ENCODE peak calls at places on chromosomes 4 and X, in four cellular contexts. M is activated CD4-positive, alpha-beta T cell treated with anti-CD3 and anti-CD28 coated beads for 36 hours; V is tibial nerve; I is nucleus accumbens. R is an unnamed sample.

GRCh38 chrX:150525061-150525919 is 43.1 kb upstream of the MTM1 start:
- DNase-seq in M (no peak), V (no peak), I (peak), R (no peak)

GRCh38 chr4:926538-926937 is 5.6 kb downstream of the GAK start:
- DNase-seq in M (no peak), V (no peak), I (no peak), R (no peak)

GRCh38 chr4:122099896-122100295 is 52.2 kb upstream of the BLTP1 start:
- DNase-seq in M (no peak), V (no peak), I (no peak), R (peak)

GRCh38 chr4:142846729-142847606 is 867 bp upstream of the INPP4B start:
- DNase-seq in M (peak), V (peak), I (peak), R (no peak)

GRCh38 chr4:55736605-55737183 is 82.9 kb upstream of the EXOC1L start:
- DNase-seq in M (no peak), V (no peak), I (no peak), R (no peak)

GRCh38 chr4:13968723-13969122 is 341.2 kb upstream of the BOD1L1 start:
- DNase-seq in M (no peak), V (no peak), I (no peak), R (no peak)

GRCh38 chrX:130330706-130331105 is 9.0 kb upstream of the SLC25A14 start:
- DNase-seq in M (peak), V (no peak), I (peak), R (peak)

GRCh38 chrX:34638116-34638515 is 19.0 kb downstream of the TMEM47 start:
- DNase-seq in M (no peak), V (peak), I (no peak), R (no peak)

GRCh38 chrX:139803224-139803623 is 95.3 kb upstream of the MCF2 start:
- DNase-seq in M (no peak), V (no peak), I (no peak), R (no peak)

GRCh38 chrX:7941390-7942042 is 14.3 kb upstream of the PNPLA4 start:
- DNase-seq in M (peak), V (no peak), I (no peak), R (no peak)

GRCh38 chr4:73922317-73922716 is 53.1 kb downstream of the CXCL1 start:
- DNase-seq in M (no peak), V (no peak), I (no peak), R (no peak)

GRCh38 chrX:72131317-72132294 is at the start of gene RTL5:
- DNase-seq in M (peak), V (peak), I (peak), R (peak)

GRCh38 chr4:21802406-21802805 is 146.2 kb downstream of the KCNIP4 start:
- DNase-seq in M (no peak), V (no peak), I (no peak), R (peak)

GRCh38 chr4:48342559-48342878 is 1.2 kb downstream of the SLAIN2 start:
- DNase-seq in M (no peak), V (no peak), I (peak), R (no peak)

GRCh38 chrX:119688856-119689455 is 4.0 kb downstream of the SEPTIN6 start:
- DNase-seq in M (peak), V (no peak), I (no peak), R (no peak)

GRCh38 chr4:173370130-173370476 is 651 bp upstream of the SAP30 start:
- DNase-seq in M (peak), V (peak), I (no peak), R (no peak)

GRCh38 chr4:42654606-42655005 is 2.3 kb downstream of the ATP8A1 start:
- DNase-seq in M (peak), V (peak), I (peak), R (peak)

GRCh38 chr4:52576326-52576725 is 82.8 kb downstream of the USP46 start:
- DNase-seq in M (peak), V (no peak), I (no peak), R (no peak)

GRCh38 chr4:176443646-176444409 is 124.1 kb downstream of the SPCS3 start:
- DNase-seq in M (no peak), V (no peak), I (no peak), R (peak)

GRCh38 chrX:111270339-111270738 is at the start of gene CAPN6:
- DNase-seq in M (no peak), V (no peak), I (no peak), R (no peak)

GRCh38 chr4:174156239-174156826 is 127.1 kb downstream of the FBXO8 start:
- DNase-seq in M (no peak), V (no peak), I (no peak), R (peak)

GRCh38 chr4:38387819-38388218 is 276.2 kb upstream of the KLF3 start:
- DNase-seq in M (no peak), V (no peak), I (no peak), R (no peak)

GRCh38 chr4:165493359-165493758 is 114.6 kb downstream of the CPE start:
- DNase-seq in M (peak), V (peak), I (no peak), R (peak)

GRCh38 chrX:152086141-152086540 is 52.2 kb downstream of the MAGEA10 start:
- DNase-seq in M (no peak), V (no peak), I (no peak), R (no peak)

GRCh38 chrX:22627576-22627975 is 354.9 kb downstream of the CBLL2 start:
- DNase-seq in M (no peak), V (no peak), I (no peak), R (no peak)

GRCh38 chr4:72553540-72553939 is 15.5 kb downstream of the ADAMTS3 start:
- DNase-seq in M (no peak), V (no peak), I (no peak), R (no peak)

GRCh38 chrX:18649498-18649951 is 22.4 kb downstream of the RS1 start:
- DNase-seq in M (no peak), V (no peak), I (no peak), R (no peak)

GRCh38 chrX:30561191-30561590 is 16.4 kb downstream of the TASL start:
- DNase-seq in M (no peak), V (no peak), I (no peak), R (no peak)

GRCh38 chrX:78388663-78389062 is 61.3 kb upstream of the CYSLTR1 start:
- DNase-seq in M (no peak), V (no peak), I (no peak), R (no peak)

GRCh38 chr4:86380176-86380724 is 20.4 kb upstream of the MAPK10 start:
- DNase-seq in M (no peak), V (no peak), I (no peak), R (no peak)

GRCh38 chrX:129786210-129786651 is 6.5 kb downstream of the SASH3 start:
- DNase-seq in M (no peak), V (no peak), I (no peak), R (no peak)

GRCh38 chrX:115425359-115425758 is 135.6 kb upstream of the PLS3 start:
- DNase-seq in M (no peak), V (no peak), I (no peak), R (no peak)